ENCODE peak calls at places on chromosome 5, in ten cellular contexts. Z, M, V, E, G, Y, B, I, O and N are unnamed samples.

GRCh38 chr5:151447174-151448037 is at the start of gene SLC36A1:
- DNase-seq in Z (peak; percentile 96), V (peak; percentile 83), Y (peak; percentile 68), O (peak; percentile 96), E (peak; percentile 80), M (peak; percentile 86), G (peak; percentile 97), B (peak; percentile 99), I (peak; percentile 93), N (peak; percentile 85)

GRCh38 chr5:114146398-114146797 is 215.5 kb upstream of the KCNN2 start:
- DNase-seq in I (no peak), M (no peak), V (no peak), B (no peak), O (no peak), G (no peak), E (no peak), Y (no peak), Z (no peak), N (no peak)

GRCh38 chr5:109855056-109855455 is 165.3 kb downstream of the MAN2A1 start:
- DNase-seq in E (no peak), Y (no peak), M (no peak), B (no peak), I (no peak), Z (no peak), G (no peak), O (no peak), V (peak; percentile 32), N (no peak)

GRCh38 chr5:45336464-45336863 is 359.7 kb downstream of the HCN1 start:
- DNase-seq in M (no peak), Y (no peak), E (no peak), Z (no peak), G (no peak), B (no peak), I (no peak), O (no peak), V (no peak), N (no peak)

GRCh38 chr5:79750611-79751510 is 61.2 kb downstream of the CMYA5 start:
- DNase-seq in B (no peak), E (no peak), V (no peak), G (no peak), M (no peak), Y (no peak), Z (no peak), I (no peak), O (no peak), N (no peak)

GRCh38 chr5:128668921-128669320 is 130.9 kb upstream of the FBN2 start:
- DNase-seq in O (no peak), V (peak; percentile 25), Y (no peak), G (no peak), E (no peak), B (no peak), Z (no peak), I (no peak), M (no peak), N (no peak)

GRCh38 chr5:137186759-137187461 is 312.2 kb downstream of the SPOCK1 start:
- DNase-seq in B (no peak), Y (no peak), V (peak; percentile 55), I (no peak), Z (no peak), G (peak; percentile 60), O (peak; percentile 76), M (no peak), E (no peak), N (no peak)

GRCh38 chr5:37198842-37199241 is 50.3 kb downstream of the CPLANE1 start:
- DNase-seq in O (no peak), Z (no peak), E (no peak), I (no peak), Y (no peak), M (peak; percentile 39), G (no peak), B (no peak), V (no peak), N (no peak)

GRCh38 chr5:158487677-158488076 is 612.0 kb downstream of the EBF1 start:
- DNase-seq in V (no peak), Z (no peak), Y (no peak), O (no peak), B (no peak), M (no peak), E (no peak), G (no peak), I (no peak), N (no peak)

DNA sequence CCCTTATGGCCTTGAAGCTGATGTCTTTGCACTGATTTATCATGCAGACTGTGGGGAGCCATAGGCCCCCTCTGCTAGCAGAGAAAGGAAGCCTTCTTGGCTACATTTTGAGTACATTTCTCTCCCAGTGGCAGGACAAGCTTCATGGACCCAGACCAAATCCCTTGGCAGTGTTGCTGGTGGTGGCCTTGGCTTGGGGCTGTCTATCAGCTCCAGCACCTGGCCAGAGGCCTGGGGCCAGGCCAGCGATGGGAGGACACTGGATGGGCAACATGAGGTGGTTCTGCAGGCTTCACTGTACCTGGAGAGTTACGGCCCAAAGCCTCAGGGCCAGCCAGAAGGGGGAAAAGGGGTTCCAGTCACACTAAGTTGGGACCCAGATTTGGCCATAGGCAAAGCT is 177.9 kb downstream of the SEMA6A start:
- DNase-seq in Z (no peak), I (no peak), B (no peak), E (no peak), O (no peak), M (no peak), V (no peak), G (no peak), Y (no peak), N (no peak)
- H3K27ac ChIP-seq in Z (no peak overlapping the region), I (no peak overlapping the region), B (no peak overlapping the region), E (no peak overlapping the region), O (no peak overlapping the region), M (no peak overlapping the region), V (no peak overlapping the region), G (peak overlapping the region; percentile 79), Y (no peak overlapping the region), N (no peak overlapping the region)

GRCh38 chr5:179806250-179807045 is at the start of gene MGAT4B:
- DNase-seq in M (peak; percentile 70), V (peak; percentile 81), O (peak; percentile 77), B (peak; percentile 85), E (no peak), Y (no peak), Z (peak; percentile 87), G (peak; percentile 85), I (peak; percentile 85), N (peak; percentile 35)
- H3K4me1 ChIP-seq in M (peaks cover 14% of the 10 kb centered on the region), V (peaks cover 36% of the 10 kb centered on the region), O (peaks cover 22% of the 10 kb centered on the region), B (peaks cover 8% of the 10 kb centered on the region), E (peaks cover 38% of the 10 kb centered on the region), Y (peaks cover 16% of the 10 kb centered on the region), Z (peaks cover 59% of the 10 kb centered on the region), G (peaks cover 41% of the 10 kb centered on the region), I (peaks cover 14% of the 10 kb centered on the region), N (peaks cover 38% of the 10 kb centered on the region)

GRCh38 chr5:59354811-59355210 is 538.7 kb downstream of the PDE4D start:
- DNase-seq in Z (no peak), V (no peak), O (no peak), I (no peak), G (no peak), B (no peak), M (no peak), E (no peak), Y (no peak), N (no peak)

GRCh38 chr5:59358497-59358896 is 535.0 kb downstream of the PDE4D start:
- DNase-seq in I (no peak), B (peak; percentile 36), Y (no peak), Z (no peak), O (no peak), M (peak; percentile 78), G (peak; percentile 58), V (no peak), E (no peak), N (no peak)

GRCh38 chr5:59358005-59358404 is 535.5 kb downstream of the PDE4D start:
- DNase-seq in V (no peak), Y (no peak), B (no peak), O (no peak), I (no peak), M (no peak), E (no peak), G (no peak), Z (no peak), N (no peak)

GRCh38 chr5:59357421-59357977 is 536.0 kb downstream of the PDE4D start:
- DNase-seq in O (no peak), Z (peak; percentile 28), V (no peak), B (peak; percentile 44), Y (no peak), E (no peak), M (peak; percentile 70), G (no peak), I (no peak), N (no peak)

DNA sequence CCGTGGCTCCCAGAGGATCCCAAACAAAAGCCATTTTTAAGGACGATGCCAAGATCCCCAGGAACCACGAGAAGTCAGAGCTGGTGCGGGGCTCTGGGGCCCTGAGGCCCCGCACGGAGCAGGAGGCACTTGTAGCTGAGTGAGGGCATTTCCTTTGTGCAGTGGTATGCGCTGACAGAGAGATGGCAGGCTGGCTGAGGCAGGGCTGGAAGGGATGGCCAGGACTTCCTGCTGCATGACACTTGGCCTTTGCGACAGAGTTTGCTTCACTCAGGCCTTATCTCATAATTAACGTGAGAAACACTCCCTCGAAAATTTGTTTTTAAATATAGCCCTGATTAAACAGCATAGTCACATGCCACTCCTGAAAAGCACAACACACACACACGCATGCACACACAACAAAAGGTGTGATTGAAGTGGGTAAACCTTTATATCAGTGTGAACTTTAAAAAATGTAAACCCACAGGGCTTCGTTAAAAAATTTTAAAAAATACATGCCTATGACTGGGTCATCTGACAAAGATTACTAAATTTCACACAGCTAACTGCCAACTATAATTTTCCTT is 536.6 kb downstream of the PDE4D start:
- DNase-seq in M (no peak), O (no peak), I (peak; percentile 62), Y (no peak), E (no peak), V (no peak), G (peak; percentile 81), Z (peak; percentile 47), B (peak; percentile 78), N (no peak)
- H3K27ac ChIP-seq in M (no peak overlapping the region), O (no peak overlapping the region), I (peak overlapping the region; percentile 76), Y (no peak overlapping the region), E (no peak overlapping the region), V (no peak overlapping the region), G (peak overlapping the region; percentile 95), Z (peak overlapping the region; percentile 48), B (peak overlapping the region; percentile 23), N (no peak overlapping the region)

GRCh38 chr5:76522103-76522942 is 100.9 kb downstream of the F2RL2 start:
- DNase-seq in I (no peak), G (no peak), B (no peak), Z (no peak), Y (no peak), V (no peak), O (no peak), M (no peak), E (no peak), N (no peak)

GRCh38 chr5:76526950-76527349 is 96.3 kb downstream of the F2RL2 start:
- DNase-seq in V (no peak), E (no peak), B (no peak), I (no peak), G (no peak), Y (no peak), Z (no peak), O (no peak), M (no peak), N (no peak)

GRCh38 chr5:76527685-76528161 is 95.5 kb downstream of the F2RL2 start:
- DNase-seq in Z (no peak), I (no peak), Y (no peak), E (no peak), V (peak; percentile 55), O (no peak), M (peak; percentile 3), B (no peak), G (no peak), N (no peak)

GRCh38 chr5:76524101-76524835 is 98.9 kb downstream of the F2RL2 start:
- DNase-seq in M (no peak), V (peak; percentile 9), G (no peak), E (no peak), B (peak; percentile 65), I (no peak), Y (no peak), Z (no peak), O (no peak), N (no peak)

GRCh38 chr5:76524872-76525271 is 98.3 kb downstream of the F2RL2 start:
- DNase-seq in B (no peak), I (no peak), E (no peak), O (no peak), Y (no peak), M (no peak), G (no peak), V (no peak), Z (no peak), N (no peak)
- H3K4me1 ChIP-seq in B (peaks cover 82% of the 10 kb centered on the region), I (no peaks in the 10 kb centered on the region), E (no peaks in the 10 kb centered on the region), O (peaks cover 9% of the 10 kb centered on the region), Y (peaks cover 8% of the 10 kb centered on the region), M (no peaks in the 10 kb centered on the region), G (no peaks in the 10 kb centered on the region), V (peaks cover 6% of the 10 kb centered on the region), Z (no peaks in the 10 kb centered on the region), N (peaks cover 22% of the 10 kb centered on the region)